ENCODE peak calls at places on chromosomes 1 and 21, in seven cellular contexts. One of them, this sample, is unnamed.

GRCh38 chr1:40413527-40414252 is 36.6 kb upstream of the ZFP69B start:
- DNase-seq in heart left ventricle: no peak
- DNase-seq in cardiac fibroblast: no peak
- DNase-seq in foreskin fibroblast: no peak
- DNase-seq in effector memory CD4-positive, alpha-beta T cell: no peak
- DNase-seq in uterus: no peak
- DNase-seq in GM12865: no peak
- DNase-seq in this sample: no peak

GRCh38 chr21:44380876-44381275 is 27.5 kb downstream of the TRPM2 start:
- DNase-seq in cardiac fibroblast: no peak
- DNase-seq in heart left ventricle: peak
- DNase-seq in effector memory CD4-positive, alpha-beta T cell: no peak
- DNase-seq in GM12865: no peak
- DNase-seq in uterus: no peak
- DNase-seq in foreskin fibroblast: no peak
- DNase-seq in this sample: no peak

GRCh38 chr1:200367841-200368534 is 41.8 kb downstream of the ZNF281 start:
- DNase-seq in cardiac fibroblast: peak
- DNase-seq in heart left ventricle: no peak
- DNase-seq in GM12865: no peak
- DNase-seq in effector memory CD4-positive, alpha-beta T cell: no peak
- DNase-seq in foreskin fibroblast: peak
- DNase-seq in uterus: no peak
- DNase-seq in this sample: no peak

GRCh38 chr1:231467986-231468385 is 45.9 kb upstream of the EGLN1 start:
- DNase-seq in effector memory CD4-positive, alpha-beta T cell: no peak
- DNase-seq in uterus: no peak
- DNase-seq in GM12865: no peak
- DNase-seq in cardiac fibroblast: no peak
- DNase-seq in heart left ventricle: no peak
- DNase-seq in foreskin fibroblast: no peak
- DNase-seq in this sample: no peak

GRCh38 chr1:172900359-172900997 is 150.3 kb downstream of the TNFSF18 start:
- DNase-seq in foreskin fibroblast: no peak
- DNase-seq in heart left ventricle: no peak
- DNase-seq in effector memory CD4-positive, alpha-beta T cell: no peak
- DNase-seq in GM12865: no peak
- DNase-seq in cardiac fibroblast: no peak
- DNase-seq in uterus: no peak
- DNase-seq in this sample: no peak

GRCh38 chr1:115452600-115453329 is 114.7 kb upstream of the NGF start:
- DNase-seq in GM12865: no peak
- DNase-seq in uterus: no peak
- DNase-seq in cardiac fibroblast: no peak
- DNase-seq in heart left ventricle: no peak
- DNase-seq in effector memory CD4-positive, alpha-beta T cell: no peak
- DNase-seq in foreskin fibroblast: no peak
- DNase-seq in this sample: no peak

GRCh38 chr1:3940081-3940755 is 40.1 kb upstream of the C1orf174 start:
- DNase-seq in foreskin fibroblast: no peak
- DNase-seq in heart left ventricle: no peak
- DNase-seq in effector memory CD4-positive, alpha-beta T cell: no peak
- DNase-seq in GM12865: no peak
- DNase-seq in uterus: no peak
- DNase-seq in cardiac fibroblast: no peak
- DNase-seq in this sample: no peak

GRCh38 chr21:35649186-35649585 is 411.1 kb downstream of the SETD4 start:
- DNase-seq in heart left ventricle: no peak
- DNase-seq in effector memory CD4-positive, alpha-beta T cell: no peak
- DNase-seq in uterus: no peak
- DNase-seq in GM12865: no peak
- DNase-seq in cardiac fibroblast: peak
- DNase-seq in foreskin fibroblast: peak
- DNase-seq in this sample: no peak

GRCh38 chr21:33238146-33238545 is 8.4 kb downstream of the IFNAR2 start:
- DNase-seq in GM12865: peak
- DNase-seq in heart left ventricle: no peak
- DNase-seq in uterus: no peak
- DNase-seq in cardiac fibroblast: no peak
- DNase-seq in foreskin fibroblast: no peak
- DNase-seq in effector memory CD4-positive, alpha-beta T cell: no peak
- DNase-seq in this sample: no peak

GRCh38 chr1:63537940-63538339 is 14.6 kb downstream of the EFCAB7 start:
- DNase-seq in effector memory CD4-positive, alpha-beta T cell: no peak
- DNase-seq in GM12865: no peak
- DNase-seq in foreskin fibroblast: no peak
- DNase-seq in cardiac fibroblast: peak
- DNase-seq in heart left ventricle: no peak
- DNase-seq in uterus: no peak
- DNase-seq in this sample: no peak

GRCh38 chr1:112695276-112695675 is 11.7 kb downstream of the RHOC start:
- DNase-seq in uterus: no peak
- DNase-seq in effector memory CD4-positive, alpha-beta T cell: no peak
- DNase-seq in foreskin fibroblast: no peak
- DNase-seq in cardiac fibroblast: no peak
- DNase-seq in heart left ventricle: no peak
- DNase-seq in GM12865: no peak
- DNase-seq in this sample: no peak

GRCh38 chr1:53837924-53838653 is at the start of gene NDC1:
- DNase-seq in uterus: peak
- DNase-seq in cardiac fibroblast: peak
- DNase-seq in foreskin fibroblast: peak
- DNase-seq in heart left ventricle: peak
- DNase-seq in GM12865: peak
- DNase-seq in effector memory CD4-positive, alpha-beta T cell: peak
- DNase-seq in this sample: peak

GRCh38 chr1:158095737-158096335 is 84.9 kb upstream of the CD1D start:
- DNase-seq in effector memory CD4-positive, alpha-beta T cell: no peak
- DNase-seq in heart left ventricle: no peak
- DNase-seq in cardiac fibroblast: peak
- DNase-seq in uterus: no peak
- DNase-seq in GM12865: peak
- DNase-seq in foreskin fibroblast: no peak
- DNase-seq in this sample: no peak

GRCh38 chr1:203035111-203036000 is 9.1 kb downstream of the PPFIA4 start:
- DNase-seq in effector memory CD4-positive, alpha-beta T cell: no peak
- DNase-seq in foreskin fibroblast: no peak
- DNase-seq in uterus: no peak
- DNase-seq in cardiac fibroblast: no peak
- DNase-seq in GM12865: no peak
- DNase-seq in heart left ventricle: no peak
- DNase-seq in this sample: no peak

GRCh38 chr1:6625579-6626149 is 996 bp downstream of the THAP3 start:
- DNase-seq in heart left ventricle: peak
- DNase-seq in effector memory CD4-positive, alpha-beta T cell: no peak
- DNase-seq in foreskin fibroblast: peak
- DNase-seq in GM12865: peak
- DNase-seq in uterus: no peak
- DNase-seq in cardiac fibroblast: peak
- DNase-seq in this sample: peak

GRCh38 chr1:181057079-181057478 is 23.3 kb downstream of the MR1 start:
- DNase-seq in foreskin fibroblast: no peak
- DNase-seq in effector memory CD4-positive, alpha-beta T cell: no peak
- DNase-seq in heart left ventricle: no peak
- DNase-seq in cardiac fibroblast: no peak
- DNase-seq in GM12865: no peak
- DNase-seq in uterus: no peak
- DNase-seq in this sample: no peak

GRCh38 chr1:225242611-225243010 is 185.2 kb downstream of the LBR start:
- DNase-seq in cardiac fibroblast: no peak
- DNase-seq in GM12865: no peak
- DNase-seq in uterus: no peak
- DNase-seq in foreskin fibroblast: no peak
- DNase-seq in heart left ventricle: no peak
- DNase-seq in effector memory CD4-positive, alpha-beta T cell: no peak
- DNase-seq in this sample: no peak

GRCh38 chr1:181192277-181192676 is 103.8 kb downstream of the IER5 start:
- DNase-seq in heart left ventricle: no peak
- DNase-seq in effector memory CD4-positive, alpha-beta T cell: no peak
- DNase-seq in foreskin fibroblast: no peak
- DNase-seq in GM12865: no peak
- DNase-seq in uterus: no peak
- DNase-seq in cardiac fibroblast: no peak
- DNase-seq in this sample: no peak

GRCh38 chr1:205589618-205590456 is 42.0 kb downstream of the ELK4 start:
- DNase-seq in cardiac fibroblast: no peak
- DNase-seq in heart left ventricle: no peak
- DNase-seq in effector memory CD4-positive, alpha-beta T cell: no peak
- DNase-seq in GM12865: no peak
- DNase-seq in uterus: no peak
- DNase-seq in foreskin fibroblast: no peak
- DNase-seq in this sample: no peak

GRCh38 chr1:114386129-114387037 is 124.6 kb downstream of the TRIM33 start:
- DNase-seq in uterus: no peak
- DNase-seq in effector memory CD4-positive, alpha-beta T cell: no peak
- DNase-seq in cardiac fibroblast: no peak
- DNase-seq in foreskin fibroblast: no peak
- DNase-seq in GM12865: no peak
- DNase-seq in heart left ventricle: no peak
- DNase-seq in this sample: no peak

GRCh38 chr1:74222701-74223100 is 12.5 kb upstream of the TNNI3K start:
- DNase-seq in effector memory CD4-positive, alpha-beta T cell: no peak
- DNase-seq in heart left ventricle: no peak
- DNase-seq in uterus: no peak
- DNase-seq in foreskin fibroblast: peak
- DNase-seq in GM12865: no peak
- DNase-seq in cardiac fibroblast: no peak
- DNase-seq in this sample: no peak

GRCh38 chr21:44857127-44857892 is 16.2 kb downstream of the PTTG1IP start:
- DNase-seq in cardiac fibroblast: no peak
- DNase-seq in heart left ventricle: no peak
- DNase-seq in GM12865: no peak
- DNase-seq in uterus: no peak
- DNase-seq in foreskin fibroblast: no peak
- DNase-seq in effector memory CD4-positive, alpha-beta T cell: no peak
- DNase-seq in this sample: no peak

GRCh38 chr1:51877434-51878306 is 857 bp downstream of the NRDC start:
- DNase-seq in uterus: no peak
- DNase-seq in GM12865: peak
- DNase-seq in foreskin fibroblast: no peak
- DNase-seq in heart left ventricle: no peak
- DNase-seq in effector memory CD4-positive, alpha-beta T cell: no peak
- DNase-seq in cardiac fibroblast: peak
- DNase-seq in this sample: no peak

GRCh38 chr1:216560527-216560926 is 137.3 kb upstream of the USH2A start:
- DNase-seq in heart left ventricle: no peak
- DNase-seq in uterus: no peak
- DNase-seq in GM12865: no peak
- DNase-seq in effector memory CD4-positive, alpha-beta T cell: no peak
- DNase-seq in foreskin fibroblast: no peak
- DNase-seq in cardiac fibroblast: no peak
- DNase-seq in this sample: peak

GRCh38 chr21:33680870-33681269 is 38.6 kb downstream of the ITSN1 start:
- DNase-seq in GM12865: no peak
- DNase-seq in effector memory CD4-positive, alpha-beta T cell: no peak
- DNase-seq in heart left ventricle: no peak
- DNase-seq in uterus: no peak
- DNase-seq in cardiac fibroblast: no peak
- DNase-seq in foreskin fibroblast: no peak
- DNase-seq in this sample: no peak

GRCh38 chr1:71179997-71180396 is 99.2 kb upstream of the ZRANB2 start:
- DNase-seq in effector memory CD4-positive, alpha-beta T cell: no peak
- DNase-seq in heart left ventricle: no peak
- DNase-seq in uterus: no peak
- DNase-seq in foreskin fibroblast: no peak
- DNase-seq in cardiac fibroblast: no peak
- DNase-seq in GM12865: no peak
- DNase-seq in this sample: no peak

GRCh38 chr1:112146201-112146715 is 156.8 kb upstream of the KCND3 start:
- DNase-seq in uterus: no peak
- DNase-seq in effector memory CD4-positive, alpha-beta T cell: no peak
- DNase-seq in cardiac fibroblast: no peak
- DNase-seq in GM12865: no peak
- DNase-seq in foreskin fibroblast: no peak
- DNase-seq in heart left ventricle: no peak
- DNase-seq in this sample: no peak

GRCh38 chr1:207908112-207908734 is 2.7 kb downstream of the CD34 start:
- DNase-seq in uterus: peak
- DNase-seq in cardiac fibroblast: peak
- DNase-seq in GM12865: no peak
- DNase-seq in heart left ventricle: peak
- DNase-seq in effector memory CD4-positive, alpha-beta T cell: no peak
- DNase-seq in foreskin fibroblast: no peak
- DNase-seq in this sample: no peak
- H3K4me3 ChIP-seq in uterus: no peak
- H3K4me3 ChIP-seq in cardiac fibroblast: no peak
- H3K4me3 ChIP-seq in GM12865: no peak
- H3K4me3 ChIP-seq in heart left ventricle: peak
- H3K4me3 ChIP-seq in effector memory CD4-positive, alpha-beta T cell: no peak
- H3K4me3 ChIP-seq in foreskin fibroblast: no peak
- H3K4me3 ChIP-seq in this sample: no peak

GRCh38 chr1:240503558-240503957 is 108.4 kb downstream of the GREM2 start:
- DNase-seq in uterus: no peak
- DNase-seq in foreskin fibroblast: no peak
- DNase-seq in heart left ventricle: no peak
- DNase-seq in effector memory CD4-positive, alpha-beta T cell: no peak
- DNase-seq in GM12865: no peak
- DNase-seq in cardiac fibroblast: no peak
- DNase-seq in this sample: no peak
- H3K4me3 ChIP-seq in uterus: no peak
- H3K4me3 ChIP-seq in foreskin fibroblast: no peak
- H3K4me3 ChIP-seq in heart left ventricle: no peak
- H3K4me3 ChIP-seq in effector memory CD4-positive, alpha-beta T cell: no peak
- H3K4me3 ChIP-seq in GM12865: no peak
- H3K4me3 ChIP-seq in cardiac fibroblast: no peak
- H3K4me3 ChIP-seq in this sample: no peak

DNA sequence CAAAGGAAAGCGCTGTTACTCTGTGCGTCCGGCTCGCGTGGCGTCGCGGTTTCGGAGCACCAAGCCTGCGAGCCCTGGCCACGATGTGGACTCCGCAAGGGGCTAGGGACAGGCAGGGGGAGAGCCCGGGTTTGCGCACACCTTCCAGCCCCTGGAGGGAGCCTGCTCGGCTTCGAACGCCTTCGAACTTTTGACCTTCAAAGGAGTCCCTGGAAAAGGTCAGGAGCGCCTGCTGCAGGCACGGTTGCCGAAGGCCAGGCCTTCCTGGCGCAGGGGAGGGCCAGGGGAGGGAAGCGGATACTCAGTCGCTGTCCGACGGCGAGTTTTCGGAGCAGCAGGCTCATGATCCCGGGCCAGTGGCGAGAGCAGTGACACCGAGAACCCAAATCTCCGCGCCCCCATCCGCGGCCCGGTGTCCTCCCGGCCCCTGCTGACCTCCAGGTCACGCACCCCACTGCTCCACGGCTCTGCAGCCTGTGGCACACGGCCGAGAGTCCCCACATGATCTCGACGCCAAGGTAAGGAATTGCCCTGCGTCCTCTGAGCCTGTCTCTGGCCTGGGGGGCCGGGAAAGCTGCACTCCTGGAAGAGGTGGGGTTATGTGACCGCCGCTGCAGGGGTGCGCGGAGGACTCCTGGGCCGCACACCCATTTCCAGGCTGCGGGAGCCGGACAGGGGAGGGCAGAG is 1.3 kb upstream of the SIM2 start:
- DNase-seq in effector memory CD4-positive, alpha-beta T cell: no peak
- DNase-seq in GM12865: no peak
- DNase-seq in uterus: no peak
- DNase-seq in heart left ventricle: no peak
- DNase-seq in foreskin fibroblast: no peak
- DNase-seq in cardiac fibroblast: no peak
- DNase-seq in this sample: no peak
- H3K4me3 ChIP-seq in effector memory CD4-positive, alpha-beta T cell: no peak
- H3K4me3 ChIP-seq in GM12865: no peak
- H3K4me3 ChIP-seq in uterus: no peak
- H3K4me3 ChIP-seq in heart left ventricle: no peak
- H3K4me3 ChIP-seq in foreskin fibroblast: no peak
- H3K4me3 ChIP-seq in cardiac fibroblast: no peak
- H3K4me3 ChIP-seq in this sample: peak

GRCh38 chr1:201376464-201377374 is 761 bp downstream of the TNNT2 start:
- DNase-seq in uterus: no peak
- DNase-seq in heart left ventricle: no peak
- DNase-seq in foreskin fibroblast: peak
- DNase-seq in cardiac fibroblast: peak
- DNase-seq in effector memory CD4-positive, alpha-beta T cell: no peak
- DNase-seq in GM12865: peak
- DNase-seq in this sample: peak
- H3K4me3 ChIP-seq in uterus: no peak
- H3K4me3 ChIP-seq in heart left ventricle: peak
- H3K4me3 ChIP-seq in foreskin fibroblast: no peak
- H3K4me3 ChIP-seq in cardiac fibroblast: peak
- H3K4me3 ChIP-seq in effector memory CD4-positive, alpha-beta T cell: no peak
- H3K4me3 ChIP-seq in GM12865: no peak
- H3K4me3 ChIP-seq in this sample: no peak

This sample was measured in stomach.